ENCODE peak calls at places on chromosomes 13 and 19, in four cellular contexts. Z is H1, R is ovary, Q is adrenal gland. T is an unnamed sample.

GRCh38 chr13:92413452-92413851 is 813.2 kb upstream of the GPC6 start:
- DNase-seq in R (no peak), Q (no peak), Z (no peak), T (no peak)

GRCh38 chr13:108034909-108035308 is 180.4 kb downstream of the LIG4 start:
- DNase-seq in R (no peak), Q (no peak), Z (no peak), T (no peak)

GRCh38 chr13:38830442-38831045 is 143.7 kb downstream of the FREM2 start:
- DNase-seq in Q (no peak), R (no peak), Z (no peak), T (no peak)

GRCh38 chr13:53920916-53921315 is 892.3 kb downstream of the OLFM4 start:
- DNase-seq in Z (no peak), R (no peak), Q (no peak), T (peak)

GRCh38 chr13:57624565-57625435 is 6.7 kb upstream of the PCDH17 start:
- DNase-seq in R (no peak), Q (peak), Z (no peak), T (no peak)

GRCh38 chr13:93480553-93481106 is 254.0 kb downstream of the GPC6 start:
- DNase-seq in Q (no peak), R (no peak), Z (no peak), T (no peak)

GRCh38 chr13:74306496-74306895 is 172.3 kb upstream of the KLF12 start:
- DNase-seq in Q (no peak), R (no peak), Z (no peak), T (no peak)

GRCh38 chr13:22311734-22312404 is 641.0 kb downstream of the FGF9 start:
- DNase-seq in Q (no peak), Z (no peak), R (no peak), T (peak)

GRCh38 chr13:94708031-94708571 is 4.2 kb downstream of the SOX21 start:
- DNase-seq in R (no peak), Q (no peak), Z (no peak), T (no peak)

GRCh38 chr19:42440357-42441046 is 2.2 kb downstream of the CXCL17 start:
- DNase-seq in R (peak), Q (peak), Z (no peak), T (peak)

GRCh38 chr19:42129399-42130253 is 2.6 kb downstream of the POU2F2 start:
- DNase-seq in Q (peak), R (no peak), Z (no peak), T (peak)

GRCh38 chr19:7505288-7505681 is 10.6 kb upstream of the ZNF358 start:
- DNase-seq in Z (no peak), R (no peak), Q (no peak), T (no peak)

GRCh38 chr13:40798380-40798779 is 9.0 kb downstream of the SLC25A15 start:
- DNase-seq in Z (no peak), Q (no peak), R (no peak), T (no peak)

GRCh38 chr13:49560270-49561063 is 24.9 kb downstream of the RCBTB1 start:
- DNase-seq in R (peak), Q (peak), Z (no peak), T (no peak)

GRCh38 chr19:7337380-7338194 is 11.2 kb upstream of the ARHGEF18 start:
- DNase-seq in Q (no peak), Z (no peak), R (no peak), T (peak)

GRCh38 chr13:110921209-110921608 is 6.3 kb upstream of the ANKRD10 start:
- DNase-seq in Q (no peak), Z (no peak), R (no peak), T (no peak)

GRCh38 chr13:23235994-23236393 is 55.2 kb downstream of the SGCG start:
- DNase-seq in Q (no peak), R (no peak), Z (no peak), T (no peak)

GRCh38 chr13:28329395-28330158 is 165.4 kb downstream of the FLT1 start:
- DNase-seq in Z (no peak), R (peak), Q (peak), T (no peak)

GRCh38 chr19:35790981-35791813 is 15.8 kb downstream of the ARHGAP33 start:
- DNase-seq in Q (no peak), R (no peak), Z (no peak), T (no peak)
- TF ChIP-seq CTCF in Q (no peak), R (no peak), Z (peak), T (no peak)

GRCh38 chr19:3479819-3480215 is 508 bp downstream of the SMIM24 start:
- DNase-seq in Q (no peak), R (no peak), Z (no peak), T (no peak)
- H3K4me3 ChIP-seq in Q (no peak), R (no peak), Z (peak), T (no peak)

DNA sequence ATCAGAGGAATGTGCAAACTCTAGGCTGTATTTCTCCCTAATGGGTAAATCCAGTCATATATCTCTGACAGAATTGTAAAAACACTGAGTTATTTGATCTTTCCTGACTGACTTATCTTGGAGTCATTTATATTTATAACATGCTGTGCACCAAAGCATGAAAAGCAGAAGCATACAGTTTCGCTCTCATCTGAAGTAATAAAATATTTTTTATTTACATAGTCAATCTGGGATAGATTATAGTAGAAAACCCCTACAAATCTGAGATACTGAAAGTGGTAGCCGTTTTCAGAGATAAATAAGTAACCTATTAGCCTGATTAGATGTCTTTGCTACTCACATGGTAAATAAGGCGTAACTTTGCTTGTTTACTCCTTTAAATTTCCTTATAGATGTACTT is 35.0 kb downstream of the LRCH1 start:
- DNase-seq in Z (no peak), R (no peak), Q (no peak), T (no peak)
- TF ChIP-seq POLR2A in Z (no peak), R (no peak), Q (no peak), T (no peak)

GRCh38 chr13:24406524-24406923 is 97.1 kb downstream of the C1QTNF9 start:
- DNase-seq in Z (no peak), R (no peak), Q (no peak), T (no peak)

DNA sequence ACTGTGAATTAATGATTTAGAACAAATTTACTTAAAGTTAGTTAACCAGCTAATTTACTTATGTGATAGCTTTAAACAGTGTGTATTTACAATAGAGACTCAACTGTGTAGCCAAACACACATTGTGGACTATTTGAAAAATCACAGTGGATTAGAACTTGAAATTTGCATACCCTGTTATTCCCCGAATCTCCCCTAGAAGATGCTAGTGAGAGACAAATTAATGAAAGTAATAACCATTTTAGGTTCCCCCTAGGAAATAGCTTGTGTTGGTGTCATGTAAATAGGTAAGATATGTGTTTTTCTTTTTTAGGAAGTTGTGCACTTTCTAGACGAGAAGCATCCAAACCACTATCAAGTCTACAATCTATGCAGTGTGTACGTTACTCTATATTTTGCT is 98.5 kb downstream of the C1QTNF9 start:
- DNase-seq in R (no peak), Z (no peak), Q (no peak), T (no peak)
- TF ChIP-seq CTCF in R (no peak), Z (no peak), Q (no peak), T (no peak)

GRCh38 chr13:99977912-99978780 is 3.4 kb upstream of the ZIC2 start:
- DNase-seq in Q (peak), Z (no peak), R (no peak), T (no peak)

GRCh38 chr13:99978781-99979452 is 2.7 kb upstream of the ZIC2 start:
- DNase-seq in Q (peak), Z (no peak), R (no peak), T (no peak)

GRCh38 chr13:99980201-99981114 is 1.1 kb upstream of the ZIC2 start:
- DNase-seq in R (peak), Q (peak), Z (no peak), T (no peak)

GRCh38 chr13:99981115-99982020 is at the start of gene ZIC2:
- DNase-seq in Q (no peak), R (no peak), Z (no peak), T (no peak)

DNA sequence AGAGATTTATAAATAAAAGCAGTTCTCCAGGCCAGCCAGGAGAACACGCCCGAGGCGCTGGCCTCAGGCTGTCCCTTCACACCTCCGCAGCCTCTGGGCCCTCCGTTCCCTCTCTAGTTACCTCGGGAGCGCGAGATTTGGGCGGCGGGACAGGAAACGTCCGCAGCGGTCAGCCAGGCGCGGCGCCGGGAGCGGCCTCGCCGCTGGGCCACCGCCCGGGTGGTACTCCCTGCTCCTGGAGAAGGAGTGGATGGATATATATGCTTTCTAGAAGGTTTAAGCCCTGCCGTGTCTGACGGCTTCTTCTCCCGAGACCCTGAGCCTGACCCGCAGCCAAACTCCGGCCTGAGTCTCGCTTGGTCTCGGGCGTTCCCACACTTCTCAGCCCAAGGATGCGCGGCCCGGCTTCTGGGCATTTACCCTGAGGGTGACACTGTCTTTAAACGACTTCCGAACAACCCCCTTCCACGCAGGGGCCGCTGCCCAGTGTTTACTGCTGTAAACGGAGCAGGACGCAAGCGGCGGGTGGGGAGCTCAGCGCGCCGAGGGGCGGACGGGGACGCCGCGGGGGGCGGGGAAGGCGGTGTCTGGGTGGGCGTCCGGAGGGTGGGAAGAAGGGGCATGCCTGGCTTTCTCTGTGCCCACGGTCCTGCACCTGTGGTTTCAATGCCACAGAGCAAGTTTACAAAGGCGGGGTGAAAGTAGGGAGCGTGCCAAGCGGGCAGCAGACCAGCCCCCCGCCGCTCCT is 2.0 kb upstream of the ZIC2 start:
- DNase-seq in Q (peak), R (no peak), Z (no peak), T (no peak)
- H3K4me3 ChIP-seq in Q (peak), R (peak), Z (peak), T (no peak)